ENCODE peak calls at places on chromosomes 2 and 18, in four cellular contexts. V is GM12878, Z is K562, S is HCT116. A is an unnamed sample.

GRCh38 chr2:987789-988188 is 37.1 kb downstream of the SNTG2 start:
- DNase-seq in V (no peak), Z (no peak), S (no peak), A (no peak)

GRCh38 chr2:73114273-73114867 is 1.6 kb upstream of the RAB11FIP5 start:
- DNase-seq in V (no peak), Z (no peak), S (no peak), A (no peak)

GRCh38 chr2:217106650-217107014 is 246.8 kb upstream of the TNP1 start:
- DNase-seq in V (no peak), Z (peak), S (peak), A (peak)

GRCh38 chr2:101823347-101823791 is 125.9 kb downstream of the MAP4K4 start:
- DNase-seq in V (no peak), Z (peak), S (peak), A (no peak)

GRCh38 chr2:27959496-27959895 is 69.0 kb downstream of the BABAM2 start:
- DNase-seq in V (no peak), Z (no peak), S (no peak), A (no peak)

GRCh38 chr18:39350916-39351315 is 1785.3 kb upstream of the CELF4 start:
- DNase-seq in V (no peak), Z (no peak), S (no peak), A (no peak)

GRCh38 chr2:157321514-157321913 is 4.1 kb downstream of the ERMN start:
- DNase-seq in V (no peak), Z (no peak), S (no peak), A (no peak)

GRCh38 chr2:67437132-67437531 is 40.0 kb downstream of the ETAA1 start:
- DNase-seq in V (no peak), Z (no peak), S (no peak), A (no peak)

GRCh38 chr2:202344178-202344577 is 31.9 kb upstream of the BMPR2 start:
- DNase-seq in V (no peak), Z (no peak), S (no peak), A (no peak)

GRCh38 chr2:133063792-133064191 is 393.8 kb upstream of the LYPD1 start:
- DNase-seq in V (no peak), Z (no peak), S (no peak), A (peak)
- TF ChIP-seq EGR1 in V (no peak), Z (no peak), S (no peak), A (no peak)

DNA sequence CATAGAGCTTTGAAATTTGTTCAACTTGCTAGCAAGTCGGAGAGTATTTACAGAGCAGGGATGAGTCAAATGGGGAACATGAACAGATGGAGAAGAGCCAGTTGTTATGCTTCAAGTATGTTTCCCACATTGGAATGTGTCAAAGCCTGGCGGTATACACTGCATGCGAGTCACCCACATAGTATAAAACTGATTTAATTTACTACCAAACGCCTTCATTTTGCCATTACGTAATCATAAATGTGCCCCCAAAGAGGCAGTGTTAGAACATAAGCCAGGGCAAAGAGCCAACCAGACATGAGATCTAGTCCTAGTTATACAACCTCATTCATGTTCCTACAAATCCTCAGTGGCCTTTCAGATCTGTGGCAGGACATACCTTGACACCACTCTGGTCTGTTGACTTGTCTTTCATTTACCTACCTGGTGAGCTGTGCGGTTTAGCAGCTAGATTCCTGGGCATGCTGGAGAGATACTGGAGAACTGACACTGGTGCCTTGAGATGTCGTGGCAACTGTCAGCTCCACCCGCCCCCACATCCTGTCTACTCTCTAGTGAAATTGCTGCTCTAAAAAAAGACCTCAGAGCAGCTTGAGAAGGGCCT is 21.7 kb upstream of the NRP2 start:
- DNase-seq in V (no peak), Z (no peak), S (no peak), A (no peak)
- TF ChIP-seq POLR2AphosphoS5 in V (no peak), Z (no peak), S (no peak), A (no peak)

DNA sequence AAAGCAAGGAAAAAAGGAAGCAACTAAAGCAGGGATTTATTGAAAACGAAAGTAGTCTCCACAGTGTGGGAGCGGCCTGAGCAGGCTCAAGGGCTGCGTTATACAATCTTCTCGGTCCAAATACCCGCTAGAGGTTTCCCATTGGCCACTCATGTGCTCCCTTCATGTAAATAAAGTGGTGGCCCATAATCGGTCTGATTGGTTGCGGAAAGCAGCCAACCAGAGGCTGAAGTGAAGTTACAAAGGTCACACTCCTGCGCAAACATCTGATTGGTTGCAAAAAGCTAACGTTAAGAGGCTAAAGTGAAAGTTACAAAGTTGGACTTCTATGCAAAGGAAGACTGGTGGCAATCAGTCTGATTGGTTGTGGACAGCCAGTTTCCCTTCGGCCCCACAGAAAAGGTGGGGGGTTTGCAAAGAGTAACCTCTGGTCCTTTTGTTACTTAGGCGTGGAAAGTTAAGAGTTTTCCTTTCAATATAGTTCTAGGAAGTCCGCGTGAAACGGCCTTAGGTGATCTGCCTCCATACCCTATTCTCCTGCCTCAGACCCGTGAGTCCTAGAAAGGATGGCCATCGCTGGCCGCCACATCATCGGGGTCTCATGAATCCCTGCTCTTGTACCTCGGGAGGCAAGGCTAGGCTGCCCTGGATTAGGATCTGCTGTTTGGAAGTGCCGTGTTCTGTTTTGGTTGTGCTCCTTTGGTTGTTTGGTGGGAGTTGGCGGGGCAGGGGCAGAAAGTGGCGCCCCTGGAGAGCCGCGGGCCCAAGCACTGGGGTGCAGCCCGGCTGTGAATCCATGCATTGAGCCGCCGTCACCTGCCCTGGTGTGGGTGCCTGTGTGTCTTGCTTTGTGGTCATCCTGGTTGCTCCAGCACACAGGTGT is 80.4 kb upstream of the LDLRAD4 start:
- DNase-seq in V (peak), Z (peak), S (no peak), A (no peak)
- TF ChIP-seq EGR1 in V (no peak), Z (no peak), S (no peak), A (no peak)

GRCh38 chr2:207744451-207744850 is 25.3 kb downstream of the FZD5 start:
- DNase-seq in V (no peak), Z (no peak), S (no peak), A (no peak)

GRCh38 chr2:207743514-207743913 is 26.2 kb downstream of the FZD5 start:
- DNase-seq in V (no peak), Z (no peak), S (no peak), A (no peak)

GRCh38 chr2:207747653-207748560 is 21.8 kb downstream of the FZD5 start:
- DNase-seq in V (no peak), Z (no peak), S (no peak), A (no peak)

GRCh38 chr2:207744050-207744449 is 25.7 kb downstream of the FZD5 start:
- DNase-seq in V (no peak), Z (no peak), S (no peak), A (no peak)

GRCh38 chr2:207746131-207746530 is 23.6 kb downstream of the FZD5 start:
- DNase-seq in V (no peak), Z (peak), S (peak), A (no peak)
- TF ChIP-seq POLR2AphosphoS5 in V (no peak), Z (no peak), S (peak), A (no peak)

GRCh38 chr2:51454177-51454576 is 422.2 kb upstream of the NRXN1 start:
- DNase-seq in V (no peak), Z (no peak), S (no peak), A (no peak)
- TF ChIP-seq EGR1 in V (no peak), Z (no peak), S (no peak), A (no peak)

GRCh38 chr18:58998421-58999203 is 133.9 kb downstream of the ZNF532 start:
- DNase-seq in V (no peak), Z (no peak), S (no peak), A (no peak)

GRCh38 chr18:58995663-58996062 is 131.0 kb downstream of the ZNF532 start:
- DNase-seq in V (no peak), Z (no peak), S (no peak), A (no peak)

GRCh38 chr18:58993260-58993659 is 128.6 kb downstream of the ZNF532 start:
- DNase-seq in V (no peak), Z (no peak), S (no peak), A (no peak)

GRCh38 chr18:58997811-58998337 is 133.2 kb downstream of the ZNF532 start:
- DNase-seq in V (no peak), Z (no peak), S (no peak), A (no peak)

DNA sequence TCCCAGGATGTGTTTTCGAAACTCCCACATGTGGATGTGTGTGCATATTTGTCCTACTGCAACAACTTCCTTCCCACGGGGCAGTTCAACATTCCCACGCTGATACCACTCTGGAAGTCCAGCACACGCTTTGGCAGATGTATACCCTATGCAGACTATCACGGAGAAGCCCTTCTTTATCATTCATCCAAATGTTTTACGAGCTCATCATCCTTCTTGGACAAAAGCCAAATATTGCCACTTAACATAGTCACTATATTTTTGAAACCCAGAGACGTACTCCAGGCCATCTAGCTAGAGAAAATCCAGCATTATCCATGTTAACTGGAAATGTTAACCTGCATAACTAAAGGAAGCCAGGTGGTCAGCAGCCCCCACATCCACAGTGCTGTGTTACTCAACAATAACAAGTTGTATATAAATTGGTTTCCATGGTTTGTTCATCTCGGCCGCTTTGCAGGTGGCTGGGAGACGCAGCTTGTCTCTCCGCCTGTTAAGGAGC is 131.5 kb downstream of the ZNF532 start:
- DNase-seq in V (no peak), Z (no peak), S (no peak), A (no peak)
- TF ChIP-seq POLR2AphosphoS5 in V (no peak), Z (no peak), S (no peak), A (no peak)

GRCh38 chr18:24567199-24567598 is 106.8 kb downstream of the HRH4 start:
- DNase-seq in V (no peak), Z (no peak), S (no peak), A (peak)
- TF ChIP-seq EGR1 in V (no peak), Z (no peak), S (no peak), A (no peak)

DNA sequence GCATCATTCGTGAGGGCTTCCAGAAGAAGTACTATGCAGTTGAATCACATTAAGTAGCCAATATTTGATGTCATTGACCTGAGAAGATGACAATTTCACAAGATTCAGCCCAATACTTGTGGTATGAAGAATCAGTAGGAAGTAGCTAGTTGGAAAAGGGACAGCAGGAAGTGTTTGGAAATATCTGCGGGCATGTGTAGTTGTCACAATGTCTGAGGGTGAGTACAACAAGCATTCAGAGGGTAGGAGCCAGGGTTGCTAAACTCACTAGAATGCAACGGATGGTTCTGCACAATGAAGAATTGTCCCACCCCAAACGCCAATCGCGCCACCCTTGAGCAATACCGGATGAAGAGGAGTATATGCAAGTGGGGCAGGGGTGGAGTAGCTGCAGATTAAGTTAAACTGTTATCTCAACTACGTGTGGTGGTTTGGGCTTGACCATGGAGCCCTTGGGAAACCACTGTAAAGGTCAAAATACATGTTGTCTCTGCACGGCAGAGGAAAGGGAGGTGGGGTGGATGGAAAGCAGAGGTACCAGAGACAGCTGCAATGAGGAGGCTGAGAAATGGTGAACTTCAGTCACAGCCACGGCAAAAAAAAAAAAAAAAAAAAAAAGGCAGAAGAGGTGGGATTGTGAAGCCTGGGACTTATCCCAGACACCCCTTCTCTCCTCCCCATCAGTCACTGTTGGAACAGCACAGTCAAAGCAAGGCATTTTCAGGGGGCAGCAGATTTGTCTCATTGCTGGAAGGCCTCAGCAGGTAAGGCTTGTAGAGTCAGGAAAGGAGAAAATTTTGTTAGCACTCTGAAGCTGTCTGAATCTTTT is 5.1 kb downstream of the CCL20 start:
- DNase-seq in V (no peak), Z (no peak), S (no peak), A (no peak)
- TF ChIP-seq POLR2AphosphoS5 in V (no peak), Z (no peak), S (no peak), A (no peak)

A was measured in H1.